ENCODE peak calls at places on chromosome 16, in eight cellular contexts. U is CD8-positive, alpha-beta memory T cell; L is kidney glomerular epithelial cell; E is mucosa of descending colon; C is hippocampal formation; F is Daoy; B is HT1080; A is tibial artery. T is an unnamed sample.

GRCh38 chr16:10594312-10594950 is 14.0 kb upstream of the EMP2 start:
- DNase-seq in B (no peak), C (no peak), A (no peak), U (no peak), E (peak), L (no peak), F (no peak), T (peak)

GRCh38 chr16:49986351-49987124 is 38.5 kb upstream of the CNEP1R1 start:
- DNase-seq in B (peak), C (no peak), A (no peak), F (peak), L (no peak), U (no peak), E (no peak), T (no peak)

GRCh38 chr16:24858219-24859041 is 12.7 kb downstream of the SLC5A11 start:
- DNase-seq in F (peak), C (no peak), L (peak), A (peak), E (peak), U (peak), B (peak), T (no peak)

GRCh38 chr16:24737391-24737871 is 8.0 kb downstream of the TNRC6A start:
- DNase-seq in B (peak), U (no peak), F (no peak), E (no peak), L (no peak), A (no peak), C (no peak), T (no peak)

GRCh38 chr16:70647461-70648359 is 1.4 kb downstream of the IL34 start:
- DNase-seq in F (no peak), B (no peak), C (no peak), E (no peak), L (no peak), U (no peak), A (no peak), T (no peak)

GRCh38 chr16:90077240-90077756 is at the start of gene PRDM7:
- DNase-seq in L (peak), E (peak), F (peak), A (peak), C (peak), B (peak), U (peak), T (peak)

GRCh38 chr16:87765473-87765775 is 362 bp downstream of the KLHDC4 start:
- DNase-seq in U (peak), L (no peak), E (no peak), B (no peak), A (no peak), F (peak), C (no peak), T (no peak)

GRCh38 chr16:11320170-11320569 is 25.1 kb upstream of the RMI2 start:
- DNase-seq in U (no peak), F (no peak), E (no peak), L (no peak), A (no peak), B (no peak), C (no peak), T (no peak)

GRCh38 chr16:30335598-30336474 is 19.3 kb downstream of the CD2BP2 start:
- DNase-seq in F (peak), U (peak), B (no peak), E (peak), L (no peak), C (no peak), A (no peak), T (no peak)

GRCh38 chr16:27929818-27930217 is 133.7 kb downstream of the GSG1L start:
- DNase-seq in U (no peak), E (no peak), L (no peak), A (no peak), C (no peak), F (no peak), B (no peak), T (no peak)

GRCh38 chr16:79158337-79158736 is 442.2 kb downstream of the MAF start:
- DNase-seq in U (no peak), A (no peak), E (no peak), L (no peak), F (no peak), B (no peak), C (no peak), T (no peak)

GRCh38 chr16:75219838-75220237 is 1.1 kb downstream of the CTRB1 start:
- DNase-seq in B (no peak), F (no peak), A (no peak), E (no peak), C (no peak), L (no peak), U (no peak), T (no peak)

GRCh38 chr16:49688298-49688697 is 167.6 kb downstream of the ZNF423 start:
- DNase-seq in B (no peak), C (no peak), F (no peak), E (no peak), U (no peak), L (no peak), A (no peak), T (no peak)

GRCh38 chr16:70754371-70754770 is 46.6 kb downstream of the VAC14 start:
- DNase-seq in U (no peak), L (no peak), F (no peak), A (no peak), B (no peak), C (no peak), E (no peak), T (no peak)

GRCh38 chr16:56356276-56357241 is 68.8 kb downstream of the AMFR start:
- DNase-seq in A (peak), C (peak), F (peak), E (peak), L (peak), U (peak), B (peak), T (peak)

GRCh38 chr16:66706506-66706880 is 9.9 kb upstream of the CMTM4 start:
- DNase-seq in U (no peak), E (peak), B (no peak), L (no peak), F (peak), C (no peak), A (no peak), T (no peak)

GRCh38 chr16:83722501-83723183 is 85.1 kb upstream of the HSBP1 start:
- DNase-seq in U (no peak), B (no peak), E (no peak), F (no peak), A (no peak), C (no peak), L (no peak), T (no peak)

GRCh38 chr16:68003031-68003430 is 3.7 kb upstream of the DPEP2 start:
- DNase-seq in A (no peak), B (no peak), E (no peak), L (no peak), F (no peak), C (no peak), U (no peak), T (no peak)

GRCh38 chr16:88536510-88536909 is 33.7 kb upstream of the ZC3H18 start:
- DNase-seq in E (no peak), L (no peak), U (no peak), B (no peak), F (no peak), C (no peak), A (no peak), T (no peak)

GRCh38 chr16:51845586-51845985 is 694.5 kb upstream of the SALL1 start:
- DNase-seq in U (no peak), C (no peak), E (no peak), A (no peak), B (no peak), F (no peak), L (no peak), T (no peak)

GRCh38 chr16:13110124-13110796 is 208.9 kb downstream of the SHISA9 start:
- DNase-seq in F (no peak), A (peak), U (no peak), C (no peak), B (peak), E (no peak), L (peak), T (no peak)

GRCh38 chr16:25106567-25107465 is 4.7 kb upstream of the LCMT1 start:
- DNase-seq in L (peak), A (peak), E (peak), U (peak), F (peak), C (peak), B (peak), T (peak)

GRCh38 chr16:49183911-49184310 is 97.7 kb downstream of the CBLN1 start:
- DNase-seq in A (no peak), E (peak), F (no peak), C (no peak), U (no peak), B (peak), L (peak), T (peak)

GRCh38 chr16:88616736-88617135 is 21.6 kb upstream of the IL17C start:
- DNase-seq in U (no peak), C (no peak), E (no peak), L (no peak), B (no peak), A (no peak), F (no peak), T (no peak)

GRCh38 chr16:57694556-57695377 is at the start of gene DRC7:
- DNase-seq in A (peak), U (no peak), E (peak), B (peak), L (peak), C (peak), F (peak), T (peak)